ENCODE peak calls at places on chromosomes 2 and 18, in ten cellular contexts. O, W, L, T, J, K, B, V, C and P are unnamed samples.

GRCh38 chr2:195639238-195639858 is 17.7 kb upstream of the SLC39A10 start:
- DNase-seq in V (no peak), J (no peak), L (no peak), B (no peak), W (no peak), T (no peak), O (no peak), K (no peak), C (no peak), P (no peak)

GRCh38 chr18:9337875-9338274 is 3.3 kb downstream of the TWSG1 start:
- DNase-seq in J (no peak), W (no peak), K (no peak), T (no peak), L (no peak), O (no peak), B (no peak), V (no peak), C (no peak), P (no peak)

GRCh38 chr2:10787176-10787968 is 25.2 kb downstream of the PDIA6 start:
- DNase-seq in J (no peak), L (peak), C (peak), K (peak), W (no peak), O (no peak), B (no peak), V (peak), T (no peak), P (no peak)

GRCh38 chr2:156430978-156431358 is 5.2 kb upstream of the GPD2 start:
- DNase-seq in K (no peak), W (peak), J (no peak), O (peak), C (no peak), T (peak), V (no peak), B (no peak), L (no peak), P (no peak)

GRCh38 chr2:203566161-203566560 is 31.1 kb upstream of the RAPH1 start:
- DNase-seq in W (no peak), V (no peak), B (no peak), T (no peak), J (no peak), O (no peak), K (no peak), L (no peak), C (no peak), P (no peak)

GRCh38 chr2:45776160-45776955 is 124.9 kb downstream of the PRKCE start:
- DNase-seq in O (peak), V (no peak), L (no peak), T (no peak), J (no peak), W (no peak), C (no peak), B (no peak), K (no peak), P (no peak)

GRCh38 chr18:730692-731091 is 18.3 kb upstream of the ENOSF1 start:
- DNase-seq in C (no peak), V (no peak), K (no peak), J (no peak), L (no peak), W (no peak), B (no peak), O (no peak), T (no peak), P (no peak)

GRCh38 chr2:80852808-80853139 is 548.2 kb upstream of the LRRTM1 start:
- DNase-seq in V (peak), K (no peak), O (no peak), W (no peak), T (no peak), C (no peak), J (peak), L (no peak), B (no peak), P (no peak)

GRCh38 chr2:240962371-240963064 is 35.9 kb upstream of the SNED1 start:
- DNase-seq in L (peak), B (peak), J (no peak), W (no peak), O (peak), T (no peak), C (peak), V (peak), K (no peak), P (no peak)

GRCh38 chr2:179260224-179260623 is 4.4 kb downstream of the SESTD1 start:
- DNase-seq in B (no peak), L (no peak), O (no peak), T (no peak), W (no peak), V (no peak), J (no peak), K (no peak), C (no peak), P (no peak)

GRCh38 chr2:179263460-179264237 is 983 bp downstream of the SESTD1 start:
- DNase-seq in J (peak), V (peak), T (peak), B (peak), L (peak), C (no peak), O (peak), W (peak), K (peak), P (no peak)

GRCh38 chr2:179263015-179263414 is 1.6 kb downstream of the SESTD1 start:
- DNase-seq in O (no peak), L (no peak), T (no peak), W (no peak), K (no peak), C (no peak), V (no peak), J (no peak), B (no peak), P (no peak)

GRCh38 chr2:179262077-179262660 is 2.5 kb downstream of the SESTD1 start:
- DNase-seq in O (no peak), T (no peak), V (no peak), L (no peak), B (no peak), K (no peak), J (no peak), C (no peak), W (no peak), P (no peak)

DNA sequence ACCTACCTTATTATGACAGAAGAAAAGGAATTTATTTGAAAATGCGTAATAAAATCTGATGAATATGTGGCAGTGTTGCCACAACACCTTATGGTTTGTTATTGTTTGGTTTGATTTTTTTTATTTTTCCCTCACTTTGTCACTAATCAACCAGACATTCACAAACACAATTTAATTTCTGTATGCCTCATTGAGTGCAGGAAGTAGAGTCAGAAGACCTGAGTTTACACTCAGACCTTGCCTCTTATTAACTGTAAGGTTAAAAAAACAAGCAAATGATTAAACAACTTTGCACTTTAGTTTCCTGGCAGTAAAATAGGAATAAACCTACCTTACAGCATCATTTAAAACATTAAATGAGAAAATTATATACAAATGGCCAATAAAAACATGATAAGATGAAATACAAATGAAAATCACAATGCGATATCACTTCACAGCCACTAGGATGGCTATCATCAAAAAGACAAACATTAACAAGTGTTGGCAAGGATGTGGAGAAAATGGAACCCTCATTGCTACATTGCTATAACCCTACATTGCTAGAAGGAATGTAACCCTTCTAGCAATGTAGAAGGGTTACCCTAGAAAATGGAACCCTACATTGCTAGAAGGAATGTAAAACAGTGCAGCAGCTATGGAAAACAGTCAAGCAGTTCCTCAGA is 3.3 kb downstream of the SESTD1 start:
- DNase-seq in J (no peak), B (no peak), K (no peak), L (no peak), V (no peak), O (no peak), T (no peak), W (no peak), C (no peak), P (no peak)
- TF ChIP-seq CTCF in J (no peak), B (no peak), K (peak), L (peak), V (no peak), O (no peak), T (no peak), W (no peak), C (no peak), P (no peak)

DNA sequence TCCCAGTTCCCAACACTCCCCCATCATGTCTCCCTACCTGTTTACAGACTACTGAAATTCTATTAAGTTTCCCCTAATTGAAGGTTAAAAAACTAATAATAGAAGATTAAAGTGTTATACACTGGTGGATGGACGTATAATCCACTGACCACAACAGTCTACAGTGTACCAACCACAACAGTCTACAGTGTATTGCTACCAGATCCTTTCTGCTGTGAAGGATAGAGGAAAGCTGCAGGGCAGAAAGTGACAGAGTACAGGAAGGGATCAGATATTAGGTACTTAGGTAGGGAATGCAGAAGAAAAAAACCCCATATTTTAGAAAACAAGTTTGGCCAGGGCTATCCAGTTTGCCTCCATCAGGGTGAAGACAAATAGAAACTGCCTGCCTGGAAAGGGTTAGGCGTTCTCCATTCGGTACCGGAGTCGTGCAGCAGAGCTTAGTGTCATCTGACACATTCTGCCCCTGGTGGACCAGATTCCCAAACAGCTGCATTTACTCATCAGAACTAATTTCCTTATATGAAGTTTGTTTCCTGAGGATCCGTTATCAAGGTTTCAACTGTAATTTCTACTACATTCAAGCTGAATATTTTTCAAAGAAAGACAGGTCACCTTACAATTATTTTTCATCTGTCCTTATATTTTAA is 49.9 kb downstream of the KLF7 start:
- DNase-seq in T (no peak), B (no peak), O (no peak), W (no peak), K (no peak), C (no peak), V (no peak), L (no peak), J (no peak), P (no peak)
- TF ChIP-seq CTCF in T (no peak), B (no peak), O (no peak), W (no peak), K (no peak), C (no peak), V (no peak), L (no peak), J (peak), P (no peak)

GRCh38 chr2:42809131-42809875 is 16.9 kb upstream of the HAAO start:
- DNase-seq in J (no peak), T (no peak), C (no peak), O (no peak), L (peak), W (no peak), B (no peak), K (no peak), V (no peak), P (no peak)
- TF ChIP-seq CTCF in J (no peak), T (no peak), C (no peak), O (peak), L (no peak), W (no peak), B (peak), K (no peak), V (no peak), P (no peak)

DNA sequence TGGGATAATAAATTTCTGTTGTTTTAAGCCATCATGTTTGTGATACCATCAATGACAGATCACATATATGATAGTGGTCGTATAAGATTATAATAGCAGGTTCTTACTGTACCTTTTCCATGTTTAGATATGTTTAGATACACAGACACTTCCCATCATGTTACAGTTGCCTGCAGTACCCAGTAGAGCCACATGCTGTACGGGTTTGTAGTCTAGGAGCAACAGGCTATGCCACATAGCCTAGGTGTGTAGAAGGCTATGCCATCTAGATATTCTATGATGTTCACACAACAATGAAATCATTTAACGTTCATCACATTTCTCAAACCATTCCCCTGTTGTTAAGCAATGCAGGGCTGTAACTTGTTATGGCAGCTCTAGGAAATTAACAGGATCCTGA is 132.9 kb upstream of the SH3BP4 start:
- DNase-seq in C (no peak), O (no peak), V (no peak), K (no peak), B (no peak), T (no peak), W (no peak), J (no peak), L (no peak), P (no peak)
- TF ChIP-seq CTCF in C (no peak), O (peak), V (no peak), K (no peak), B (no peak), T (no peak), W (no peak), J (no peak), L (no peak), P (no peak)

DNA sequence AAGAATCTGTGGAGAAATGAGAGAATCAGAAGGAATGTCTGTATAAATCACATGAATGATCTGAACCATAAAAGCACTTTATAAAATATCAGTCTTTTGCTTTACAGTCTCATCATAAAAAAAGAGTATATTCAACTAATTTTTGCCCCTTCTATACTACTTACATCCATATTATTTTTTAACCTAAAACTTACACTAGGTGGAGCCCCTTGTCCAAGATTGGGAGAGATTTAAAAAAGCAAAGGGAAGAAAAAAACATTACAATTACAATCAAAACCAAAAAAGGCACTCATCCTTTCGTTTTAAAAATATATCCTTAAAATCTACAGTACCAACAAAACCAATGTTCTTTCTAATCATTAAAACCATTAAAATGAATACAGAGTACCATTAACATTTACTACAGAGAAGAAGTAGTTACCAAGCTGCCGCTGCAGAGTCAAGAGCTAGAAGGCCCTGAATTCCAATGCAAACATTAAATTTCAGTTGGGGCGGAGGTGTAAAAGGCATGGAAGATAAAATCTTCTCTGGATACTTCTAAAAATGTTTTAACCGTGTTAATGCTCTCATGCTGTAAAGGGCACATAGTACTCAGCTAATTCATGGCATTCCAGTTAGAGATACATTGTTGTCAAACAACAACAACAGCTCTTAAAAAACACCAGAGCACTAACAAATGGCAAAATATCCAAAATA is 56.7 kb upstream of the EPB41L3 start:
- DNase-seq in B (no peak), L (no peak), O (peak), W (no peak), V (no peak), C (no peak), K (no peak), J (peak), T (no peak), P (no peak)
- TF ChIP-seq CTCF in B (no peak), L (peak), O (peak), W (no peak), V (peak), C (no peak), K (peak), J (peak), T (no peak), P (no peak)

GRCh38 chr18:13216092-13216582 is 2.4 kb upstream of the LDLRAD4 start:
- DNase-seq in K (peak), C (peak), J (peak), O (peak), B (peak), W (peak), V (peak), T (peak), L (peak), P (no peak)
- TF ChIP-seq CTCF in K (peak), C (peak), J (peak), O (peak), B (peak), W (peak), V (peak), T (peak), L (peak), P (no peak)

DNA sequence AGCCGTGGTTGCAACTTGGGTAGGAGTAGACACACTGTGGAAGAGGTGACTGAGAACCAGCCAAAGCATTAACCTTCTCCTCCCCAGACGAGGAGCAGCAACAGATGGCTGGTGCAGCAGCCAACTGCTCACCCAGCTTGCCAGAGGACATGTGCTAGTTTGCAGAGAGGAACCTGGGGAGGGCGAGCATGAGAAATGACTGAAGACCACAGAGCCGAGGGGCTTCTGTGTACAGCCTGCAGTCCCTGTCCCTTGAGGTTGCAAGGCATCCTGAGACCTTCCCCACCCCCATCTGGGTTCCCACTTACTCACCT is 82.2 kb downstream of the NRP2 start:
- DNase-seq in C (no peak), K (no peak), O (no peak), W (no peak), J (no peak), B (no peak), V (no peak), T (no peak), L (no peak), P (no peak)
- TF ChIP-seq CTCF in C (no peak), K (no peak), O (no peak), W (no peak), J (no peak), B (no peak), V (no peak), T (no peak), L (no peak), P (no peak)

DNA sequence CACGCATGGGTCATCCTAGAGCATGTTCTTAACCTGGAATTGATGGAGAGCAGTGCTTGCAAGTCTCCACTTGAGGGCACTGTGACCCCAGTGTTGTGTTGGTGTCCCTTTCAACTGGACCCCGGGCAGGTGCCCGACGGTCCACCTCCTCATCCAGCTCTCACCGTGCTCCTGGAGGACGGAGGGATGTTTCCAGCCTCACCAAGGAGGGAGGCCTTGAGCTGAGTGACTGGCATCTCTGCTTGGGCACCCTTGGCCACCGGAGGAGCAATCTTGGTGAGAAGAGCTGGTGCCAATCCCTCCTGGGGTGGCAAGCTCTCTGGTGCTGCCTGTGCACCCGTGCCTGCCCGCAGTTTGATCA is 45.4 kb upstream of the ASB18 start:
- DNase-seq in C (no peak), V (peak), W (peak), J (peak), B (no peak), L (no peak), O (peak), K (peak), T (no peak), P (no peak)
- TF ChIP-seq CTCF in C (no peak), V (peak), W (peak), J (peak), B (peak), L (no peak), O (peak), K (peak), T (peak), P (no peak)